ENCODE peak calls at places on chromosomes 6 and 20, in four cellular contexts. M is K562, N is GM12878, W is H1. J is an unnamed sample.

GRCh38 chr6:14638932-14639875 is 521.6 kb downstream of the CD83 start:
- DNase-seq in M (peak; percentile 27), N (peak; percentile 36), W (no peak), J (no peak)

GRCh38 chr6:149899926-149900619 is 2.2 kb upstream of the RAET1E start:
- DNase-seq in M (no peak), N (no peak), W (no peak), J (no peak)

GRCh38 chr6:98747960-98748359 is 86.4 kb upstream of the POU3F2 start:
- DNase-seq in M (no peak), N (no peak), W (no peak), J (no peak)

GRCh38 chr6:137309078-137309762 is 90.0 kb upstream of the IFNGR1 start:
- DNase-seq in M (peak; percentile 46), N (peak; percentile 15), W (no peak), J (peak; percentile 56)

GRCh38 chr20:38645980-38646858 is 44.6 kb downstream of the ARHGAP40 start:
- DNase-seq in M (peak; percentile 91), N (peak; percentile 25), W (peak; percentile 36), J (peak; percentile 71)

GRCh38 chr6:25052181-25052580 is 116.4 kb upstream of the RIPOR2 start:
- DNase-seq in M (no peak), N (no peak), W (no peak), J (no peak)

GRCh38 chr20:25339608-25340007 is 51.0 kb downstream of the ABHD12 start:
- DNase-seq in M (no peak), N (no peak), W (no peak), J (peak; percentile 46)

GRCh38 chr6:40990301-40990700 is 48.7 kb downstream of the UNC5CL start:
- DNase-seq in M (no peak), N (no peak), W (no peak), J (no peak)

GRCh38 chr20:50029697-50030428 is 47.1 kb downstream of the SNAI1 start:
- DNase-seq in M (peak; percentile 87), N (no peak), W (no peak), J (peak; percentile 80)

GRCh38 chr20:58045156-58045555 is 183.3 kb downstream of the ANKRD60 start:
- DNase-seq in M (no peak), N (no peak), W (no peak), J (no peak)

GRCh38 chr6:131972761-131973160 is 21.6 kb upstream of the CCN2 start:
- DNase-seq in M (no peak), N (no peak), W (no peak), J (no peak)

GRCh38 chr6:12516070-12516469 is 200.5 kb upstream of the PHACTR1 start:
- DNase-seq in M (no peak), N (no peak), W (no peak), J (no peak)

GRCh38 chr6:70779934-70780333 is 112.3 kb downstream of the SMAP1 start:
- DNase-seq in M (no peak), N (no peak), W (no peak), J (no peak)

GRCh38 chr6:7052441-7052936 is 55.3 kb upstream of the RREB1 start:
- DNase-seq in M (no peak), N (no peak), W (no peak), J (no peak)

GRCh38 chr20:32539817-32540675 is 45.1 kb downstream of the NOL4L start:
- DNase-seq in M (peak; percentile 21), N (no peak), W (no peak), J (peak; percentile 71)

GRCh38 chr20:32536861-32537656 is 48.1 kb downstream of the NOL4L start:
- DNase-seq in M (no peak), N (no peak), W (no peak), J (no peak)

GRCh38 chr20:32538526-32538918 is 46.6 kb downstream of the NOL4L start:
- DNase-seq in M (no peak), N (no peak), W (no peak), J (no peak)

GRCh38 chr20:32537657-32538525 is 47.2 kb downstream of the NOL4L start:
- DNase-seq in M (peak; percentile 88), N (no peak), W (no peak), J (no peak)

GRCh38 chr20:32539063-32539816 is 45.9 kb downstream of the NOL4L start:
- DNase-seq in M (no peak), N (no peak), W (no peak), J (no peak)
- TF ChIP-seq SRF in M (no peak), N (no peak), W (no peak), J (no peak)

DNA sequence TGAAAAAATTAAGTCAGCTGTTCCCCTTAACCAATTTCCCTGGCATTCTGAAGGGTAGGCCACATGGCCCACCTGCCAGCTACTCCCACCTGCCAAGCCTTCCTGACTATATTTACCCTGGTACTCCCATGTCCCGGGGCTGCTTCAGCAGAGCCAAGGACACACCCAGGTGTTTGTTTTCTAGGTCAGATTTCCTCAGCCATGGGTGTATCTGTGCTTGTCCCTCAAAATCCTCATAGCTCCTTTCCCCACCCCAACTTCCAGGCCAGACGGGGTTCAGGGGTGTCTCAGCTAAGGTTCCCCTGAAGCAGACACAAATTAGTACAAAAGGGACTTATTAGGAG is 139.4 kb upstream of the CDYL start:
- DNase-seq in M (no peak), N (no peak), W (no peak), J (no peak)
- TF ChIP-seq CHD2 in M (no peak), N (no peak), W (no peak), J (no peak)

GRCh38 chr20:62989201-62989601 is 17.6 kb downstream of the BHLHE23 start:
- DNase-seq in M (no peak), N (no peak), W (no peak), J (no peak)
- TF ChIP-seq SRF in M (no peak), N (no peak), W (no peak), J (no peak)

DNA sequence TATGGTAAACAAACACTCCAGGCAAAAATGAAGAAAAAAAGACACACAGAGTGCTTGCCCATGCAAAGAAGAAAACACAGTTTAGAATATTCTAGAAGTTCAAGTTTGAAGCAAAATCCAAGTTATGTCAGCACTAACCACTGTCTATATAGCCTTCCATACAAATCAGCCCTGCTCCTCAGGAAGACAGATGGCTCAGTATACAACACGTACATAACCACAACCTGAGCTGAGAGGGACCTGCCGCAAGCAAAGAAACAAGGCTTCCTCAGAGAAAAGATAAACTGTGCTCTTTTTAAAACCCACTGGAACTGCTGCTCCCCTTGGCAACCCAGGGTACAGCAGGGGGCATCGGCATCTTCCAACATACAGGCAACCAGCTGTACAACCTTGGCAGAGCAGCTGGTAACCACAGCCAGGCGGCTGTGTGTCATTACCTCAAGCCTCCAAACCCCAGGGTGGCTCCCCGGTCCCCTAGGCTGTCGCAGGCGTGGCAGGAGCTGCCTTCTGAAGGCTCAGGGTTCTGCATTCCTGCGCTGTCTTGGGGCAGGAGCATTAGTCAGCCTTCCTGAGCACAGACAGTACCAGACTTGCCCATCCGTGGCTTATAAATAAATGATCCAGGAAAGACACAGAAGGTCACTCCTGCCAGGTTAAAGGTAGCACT is 249.5 kb downstream of the ADGRG6 start:
- DNase-seq in M (no peak), N (no peak), W (no peak), J (no peak)
- TF ChIP-seq CHD2 in M (no peak), N (no peak), W (no peak), J (no peak)

DNA sequence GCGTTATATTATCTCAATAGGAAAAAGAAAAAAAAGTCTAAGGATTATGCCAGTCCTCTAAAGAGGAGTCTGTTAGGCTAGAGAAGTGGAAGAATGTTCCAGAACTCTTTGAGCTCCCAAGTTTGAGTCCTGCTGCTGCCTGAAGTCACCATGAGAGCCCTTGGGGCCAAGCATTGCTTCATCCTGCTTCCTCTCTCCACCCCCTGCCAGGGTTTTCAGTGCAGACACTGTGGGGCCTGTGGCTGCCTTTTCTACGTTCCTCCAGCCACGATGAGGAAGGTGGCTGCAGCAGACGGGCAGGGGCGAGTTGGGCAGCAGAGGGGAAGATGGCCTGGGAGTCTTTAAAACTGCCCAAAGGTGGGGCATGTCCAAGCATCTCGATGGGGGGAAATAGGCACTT is 214.4 kb upstream of the KCNG1 start:
- DNase-seq in M (no peak), N (no peak), W (no peak), J (no peak)
- TF ChIP-seq SRF in M (no peak), N (no peak), W (no peak), J (no peak)

GRCh38 chr6:170305772-170306323 is 710 bp upstream of the FAM120B start:
- DNase-seq in M (no peak), N (no peak), W (no peak), J (no peak)
- TF ChIP-seq CHD2 in M (no peak), N (no peak), W (no peak), J (no peak)

J was measured in HepG2.